ENCODE peak calls at places on chromosome X, in four cellular contexts. X is cardiac muscle cell, F is NT2/D1, R is prostate gland. L is an unnamed sample. For H3K36me3 and H3K4me1, the result is how much of the 10 kb centered on the place peaks cover.

GRCh38 chrX:93673869-93674271 is at the start of gene FAM133A:
- DNase-seq in X (peak), F (no peak), R (no peak), L (no peak)

GRCh38 chrX:38278682-38279081 is 48.6 kb downstream of the RPGR start:
- DNase-seq in X (no peak), F (no peak), R (peak), L (no peak)

GRCh38 chrX:65581661-65582339 is 47.2 kb upstream of the LAS1L start:
- DNase-seq in X (peak), F (peak), R (peak), L (peak)

GRCh38 chrX:434946-435345 is 48.2 kb upstream of the PPP2R3B start:
- DNase-seq in X (no peak), F (no peak), R (no peak), L (no peak)

GRCh38 chrX:9676738-9677097 is 88.9 kb downstream of the GPR143 start:
- DNase-seq in X (no peak), F (no peak), R (no peak), L (no peak)

GRCh38 chrX:104187931-104188330 is 21.7 kb downstream of the FAM199X start:
- DNase-seq in X (no peak), F (no peak), R (no peak), L (no peak)

GRCh38 chrX:87236836-87237235 is 280.8 kb upstream of the KLHL4 start:
- DNase-seq in X (no peak), F (no peak), R (no peak), L (no peak)

GRCh38 chrX:10099411-10099810 is 57.4 kb upstream of the CLCN4 start:
- DNase-seq in X (no peak), F (no peak), R (no peak), L (no peak)

GRCh38 chrX:39242187-39242586 is 440.9 kb downstream of the MID1IP1 start:
- DNase-seq in X (peak), F (peak), R (peak), L (peak)

GRCh38 chrX:45619290-45619689 is 418.6 kb upstream of the DIPK2B start:
- DNase-seq in X (peak), F (no peak), R (no peak), L (no peak)

GRCh38 chrX:98357146-98357545 is 1473.4 kb downstream of the RPA4 start:
- DNase-seq in X (no peak), F (no peak), R (no peak), L (peak)

GRCh38 chrX:131477498-131477897 is 66.4 kb upstream of the OR13H1 start:
- DNase-seq in X (no peak), F (peak), R (no peak), L (no peak)

GRCh38 chrX:39809326-39809725 is 288.4 kb downstream of the BCOR start:
- DNase-seq in X (no peak), F (no peak), R (no peak), L (no peak)

GRCh38 chrX:128691872-128692271 is 639.7 kb upstream of the ACTRT1 start:
- DNase-seq in X (no peak), F (no peak), R (no peak), L (no peak)

GRCh38 chrX:107684956-107685385 is 56.7 kb downstream of the PRPS1 start:
- DNase-seq in X (peak), F (no peak), R (peak), L (peak)

GRCh38 chrX:39475372-39475771 is 622.4 kb downstream of the BCOR start:
- DNase-seq in X (no peak), F (no peak), R (no peak), L (no peak)

GRCh38 chrX:11541510-11541909 is 124.2 kb downstream of the ARHGAP6 start:
- DNase-seq in X (no peak), F (no peak), R (no peak), L (no peak)

GRCh38 chrX:120402363-120402762 is 40.5 kb downstream of the ATP1B4 start:
- DNase-seq in X (no peak), F (no peak), R (no peak), L (no peak)

GRCh38 chrX:77899081-77899828 is at the start of gene COX7B:
- DNase-seq in X (peak), F (peak), R (peak), L (peak)

GRCh38 chrX:77900688-77901087 is 1.4 kb downstream of the COX7B start:
- DNase-seq in X (no peak), F (no peak), R (no peak), L (no peak)

DNA sequence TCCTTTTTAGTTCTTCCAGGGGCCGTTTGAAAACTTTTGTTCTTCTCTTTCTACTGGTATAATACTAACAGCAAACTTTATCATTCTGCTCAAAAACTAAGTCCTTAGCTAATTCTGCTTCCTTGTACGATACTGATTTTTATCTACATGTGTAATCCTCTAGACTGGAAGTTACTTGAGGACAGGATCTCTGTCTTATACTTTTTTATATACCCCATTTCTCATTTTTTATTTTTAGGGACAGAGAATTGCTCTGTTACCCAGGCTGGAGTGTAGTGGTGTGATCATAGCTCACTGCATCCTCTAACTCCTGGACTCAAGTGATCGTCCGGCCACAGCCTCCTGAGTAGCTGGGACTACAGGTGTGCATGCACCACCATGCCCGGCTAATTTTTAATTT is 2.2 kb downstream of the COX7B start:
- DNase-seq in X (no peak), F (no peak), R (no peak), L (no peak)
- H3K36me3 ChIP-seq in X (under half), F (under half), R (under half), L (under half)

DNA sequence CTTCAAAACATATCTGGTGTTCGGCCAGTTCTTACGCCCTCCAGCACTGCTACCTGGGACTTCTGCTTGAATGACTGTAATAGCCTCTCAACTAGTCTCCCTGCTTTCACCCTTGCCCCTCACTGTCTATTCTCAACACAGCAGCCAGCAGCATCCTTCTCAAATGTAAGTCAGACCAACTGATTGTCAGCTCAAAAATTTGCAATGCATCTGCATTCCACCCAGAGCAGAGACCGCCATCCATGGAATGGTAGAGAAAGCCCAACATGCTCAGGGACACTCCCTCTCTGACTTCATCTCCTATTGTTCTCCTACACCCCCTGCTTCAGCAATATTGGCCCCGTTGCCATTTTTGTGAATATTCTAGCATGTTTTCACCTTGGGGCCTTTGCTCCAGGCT is 5.9 kb downstream of the TLR7 start:
- DNase-seq in X (no peak), F (peak), R (no peak), L (no peak)
- H3K4me1 ChIP-seq in X (under half), F (under half), R (under half), L (under half)

DNA sequence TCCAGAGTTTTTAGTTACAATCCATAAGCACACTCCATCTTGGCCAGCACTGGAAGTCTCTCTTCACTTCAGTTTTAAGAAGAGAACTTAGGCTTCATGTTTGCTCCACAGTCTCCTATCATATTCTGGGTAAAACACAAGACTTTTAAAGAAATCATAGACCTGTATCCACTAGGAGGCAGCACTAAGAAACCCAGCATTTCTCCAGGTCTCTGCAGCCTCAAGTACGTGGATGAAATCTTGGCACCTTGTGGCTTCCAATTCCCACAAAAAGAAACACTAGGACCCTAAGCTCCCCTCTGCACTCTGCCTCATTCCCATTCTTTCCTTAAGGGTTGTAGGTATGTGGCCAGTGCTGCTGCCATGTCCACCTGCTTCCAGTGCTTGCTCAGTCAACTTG is 367.3 kb upstream of the CASK start:
- DNase-seq in X (no peak), F (peak), R (no peak), L (peak)
- H3K4me3 ChIP-seq in X (no peak), F (no peak), R (no peak), L (no peak)

DNA sequence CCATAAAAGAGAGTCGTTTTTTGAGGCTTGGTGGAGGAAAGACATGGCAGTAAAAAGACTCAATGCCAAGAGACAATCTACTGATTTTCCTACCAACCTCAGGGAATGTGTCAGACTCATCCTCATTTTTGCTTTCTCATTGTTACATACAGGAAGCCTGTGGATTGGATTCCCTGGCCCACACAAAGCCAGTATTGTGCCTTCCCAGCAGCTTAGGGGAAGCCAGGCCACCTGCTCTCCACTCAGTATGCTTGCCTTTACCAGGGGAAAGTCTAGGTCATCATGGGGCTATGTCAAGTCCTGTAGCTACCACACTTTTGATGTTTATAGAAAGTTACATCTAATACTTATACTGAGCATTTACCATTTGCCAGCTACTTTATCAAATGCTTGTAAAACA is 11.0 kb downstream of the BMX start:
- DNase-seq in X (no peak), F (no peak), R (no peak), L (no peak)
- H3K36me3 ChIP-seq in X (under half), F (under half), R (under half), L (under half)

DNA sequence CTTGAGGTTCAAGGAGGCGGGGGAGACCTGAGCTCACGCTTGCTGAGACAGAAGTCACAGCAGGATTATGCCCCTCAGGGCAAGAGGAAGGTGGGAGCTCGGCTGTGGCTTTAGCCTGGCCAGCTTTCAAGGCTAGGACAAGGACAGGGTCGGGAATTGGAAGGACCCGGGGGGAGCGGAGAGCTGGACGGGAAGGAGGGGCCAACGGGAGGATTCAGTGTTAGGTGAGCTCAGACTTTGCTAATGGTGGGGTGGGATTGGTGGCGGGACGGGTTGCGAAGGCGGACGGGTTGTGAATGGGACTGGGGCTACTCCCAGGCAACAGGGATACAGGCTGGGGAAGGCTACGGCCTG is 219 bp downstream of the RIBC1 start:
- DNase-seq in X (no peak), F (peak), R (no peak), L (no peak)
- H3K4me1 ChIP-seq in X (under half), F (under half), R (under half), L (under half)